ENCODE peak calls at places on chromosome 20, in five cellular contexts. S is HCT116, N is tibial nerve, Y is uterus, W is A549. C is an unnamed sample.

GRCh38 chr20:62702886-62703852 is 5.5 kb upstream of the NTSR1 start:
- DNase-seq in N (no peak), Y (no peak), S (peak; percentile 76), W (peak; percentile 77), C (peak; percentile 43)

GRCh38 chr20:2101057-2101934 is at the start of gene STK35:
- DNase-seq in W (peak; percentile 86), N (no peak), S (peak; percentile 37), Y (peak; percentile 78), C (peak; percentile 95)

GRCh38 chr20:38242848-38243449 is 17.6 kb downstream of the KIAA1755 start:
- DNase-seq in N (no peak), Y (no peak), S (peak; percentile 48), W (peak; percentile 71), C (no peak)

GRCh38 chr20:846894-847278 is 13.4 kb downstream of the FAM110A start:
- DNase-seq in Y (no peak), S (no peak), N (no peak), W (no peak), C (no peak)

GRCh38 chr20:42110301-42110700 is 492.1 kb upstream of the CHD6 start:
- DNase-seq in Y (no peak), S (no peak), W (no peak), N (no peak), C (no peak)

GRCh38 chr20:41165001-41165882 is 27.9 kb downstream of the PLCG1 start:
- DNase-seq in S (no peak), W (no peak), N (no peak), Y (no peak), C (no peak)

GRCh38 chr20:9807176-9807575 is 31.7 kb downstream of the PAK5 start:
- DNase-seq in Y (no peak), W (no peak), S (no peak), N (no peak), C (no peak)

GRCh38 chr20:50790651-50791277 is 4.1 kb upstream of the BCAS4 start:
- DNase-seq in W (peak; percentile 96), N (peak; percentile 80), S (peak; percentile 82), Y (peak; percentile 93), C (peak; percentile 97)

GRCh38 chr20:40961686-40962640 is 66.7 kb upstream of the TOP1 start:
- DNase-seq in W (no peak), S (no peak), Y (no peak), N (no peak), C (peak; percentile 81)

GRCh38 chr20:1700990-1701389 is 43.4 kb upstream of the SIRPG start:
- DNase-seq in S (no peak), N (no peak), W (no peak), Y (no peak), C (no peak)

GRCh38 chr20:5126512-5127203 is at the start of gene CDS2:
- DNase-seq in N (peak; percentile 99), S (peak; percentile 97), W (peak; percentile 100), Y (peak; percentile 100), C (peak; percentile 100)
- TF ChIP-seq CTCF in N (peak; percentile 70), S (peak; percentile 49), W (peak; percentile 75), Y (peak; percentile 63), C (peak; percentile 36)

DNA sequence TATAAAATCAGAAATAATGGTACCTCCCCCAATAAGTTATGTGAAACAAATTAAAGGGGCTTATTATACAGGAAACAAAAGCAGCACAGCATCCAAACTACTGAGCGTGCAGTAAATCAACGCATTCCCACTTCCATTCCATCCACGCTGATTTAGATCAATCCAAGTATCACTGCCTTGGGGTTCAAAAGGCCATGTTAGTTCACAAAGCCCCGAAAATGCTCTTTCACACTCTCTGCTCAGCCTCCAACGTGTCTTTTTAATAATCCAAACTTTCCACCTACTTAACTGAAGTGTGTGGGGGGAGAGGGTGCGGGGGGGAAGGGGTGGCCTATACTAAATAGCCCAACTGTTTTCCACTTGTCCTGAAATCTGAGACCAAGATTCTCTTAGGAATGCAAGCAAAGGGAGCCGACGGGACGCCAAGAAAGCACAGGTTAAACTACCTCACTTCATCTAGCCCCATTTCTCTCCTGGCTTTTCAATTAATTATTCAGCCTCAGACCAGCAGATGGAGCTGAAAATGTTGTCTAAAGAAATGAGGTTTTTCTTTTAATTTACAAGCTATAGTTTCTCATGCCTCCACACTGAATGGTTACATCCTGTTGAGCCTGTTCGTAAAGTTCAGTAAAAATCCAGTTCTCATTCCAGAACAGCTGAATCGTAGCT is 1.1 kb upstream of the NXT1 start:
- DNase-seq in W (no peak), S (no peak), Y (no peak), N (no peak), C (peak; percentile 40)
- TF ChIP-seq POLR2A in W (no peak), S (no peak), Y (no peak), N (no peak), C (no peak)

GRCh38 chr20:34109442-34109841 is 2.6 kb downstream of the EIF2S2 start:
- DNase-seq in Y (no peak), N (no peak), S (no peak), W (no peak), C (no peak)
- H3K4me3 ChIP-seq in Y (no peak overlapping the region), N (no peak overlapping the region), S (no peak overlapping the region), W (peak overlapping the region; percentile 80), C (no peak overlapping the region)

GRCh38 chr20:15900443-15900842 is 672.8 kb downstream of the KIF16B start:
- DNase-seq in S (no peak), Y (no peak), W (no peak), N (no peak), C (no peak)

GRCh38 chr20:15899972-15900371 is 673.3 kb downstream of the KIF16B start:
- DNase-seq in N (no peak), Y (no peak), S (no peak), W (no peak), C (no peak)

GRCh38 chr20:15905661-15906060 is 667.6 kb downstream of the KIF16B start:
- DNase-seq in Y (no peak), N (no peak), W (no peak), S (no peak), C (no peak)

DNA sequence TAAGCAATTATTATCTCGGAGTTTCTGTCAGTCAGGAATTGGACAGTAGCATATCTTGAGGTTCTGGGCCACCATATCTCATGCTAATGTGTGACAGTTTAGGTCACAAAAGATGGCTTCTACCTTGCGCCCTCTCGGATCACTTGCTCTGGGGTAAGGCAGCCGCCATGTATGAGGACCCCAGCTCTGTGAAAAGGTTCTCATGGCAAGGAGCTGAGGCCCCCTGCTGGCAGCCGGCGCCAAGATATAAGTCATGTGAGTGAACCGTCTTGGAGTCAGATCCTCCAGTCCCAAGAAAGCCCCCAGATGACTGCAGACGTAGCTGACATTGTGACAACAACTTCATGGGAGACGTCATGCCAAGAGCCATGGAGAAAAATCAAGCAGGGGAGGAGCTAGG is 670.8 kb downstream of the KIF16B start:
- DNase-seq in W (peak; percentile 44), N (no peak), S (no peak), Y (no peak), C (no peak)
- TF ChIP-seq CTCF in W (no peak), N (no peak), S (peak; percentile 14), Y (no peak), C (no peak)

GRCh38 chr20:47332381-47333206 is 23.9 kb downstream of the ZMYND8 start:
- DNase-seq in W (no peak), S (no peak), Y (no peak), N (no peak), C (no peak)

GRCh38 chr20:47334022-47334551 is 22.4 kb downstream of the ZMYND8 start:
- DNase-seq in W (peak; percentile 91), S (no peak), N (no peak), Y (no peak), C (no peak)

GRCh38 chr20:47328841-47329448 is 27.6 kb downstream of the ZMYND8 start:
- DNase-seq in Y (peak; percentile 57), N (no peak), W (no peak), S (no peak), C (no peak)

GRCh38 chr20:47330071-47330470 is 26.4 kb downstream of the ZMYND8 start:
- DNase-seq in Y (no peak), N (no peak), S (no peak), W (peak; percentile 41), C (no peak)

DNA sequence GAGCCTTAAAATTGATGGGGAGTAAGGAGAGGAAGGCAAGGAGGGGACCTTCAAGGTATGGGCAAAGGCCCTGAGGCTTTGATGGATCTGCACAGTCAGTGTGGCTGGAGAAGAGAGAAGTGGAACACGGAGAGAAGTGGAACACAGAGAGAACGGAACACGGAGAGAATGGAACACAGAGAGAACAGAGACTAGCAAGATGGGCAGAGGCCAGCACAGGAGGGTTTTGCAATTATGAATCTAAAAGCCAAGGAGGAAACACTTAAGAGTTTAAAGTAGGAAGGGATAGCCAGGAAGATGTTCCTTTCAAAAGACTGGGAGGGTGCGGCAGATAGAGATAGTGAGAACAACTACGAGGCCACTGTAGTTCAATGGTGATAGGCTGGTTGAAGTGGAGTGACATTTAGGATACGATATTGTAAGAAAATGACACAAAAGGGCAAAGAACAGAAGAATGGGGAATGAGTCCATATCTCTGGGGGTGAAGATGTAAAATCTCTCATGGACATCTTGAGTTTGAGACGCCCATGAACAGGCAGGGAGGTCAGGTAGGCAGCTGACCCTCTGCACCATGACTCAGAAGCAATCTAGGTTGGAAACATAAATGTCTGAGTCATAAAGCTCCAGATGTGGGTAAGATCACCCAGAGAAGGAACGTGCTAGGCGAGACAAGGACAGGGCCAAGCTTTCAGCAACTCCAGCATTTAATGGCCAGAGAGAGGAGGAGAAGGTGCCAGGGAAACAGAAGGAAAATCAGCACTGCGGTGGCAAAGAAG is 25.4 kb downstream of the ZMYND8 start:
- DNase-seq in N (no peak), S (peak; percentile 76), Y (no peak), W (peak; percentile 87), C (no peak)
- TF ChIP-seq POLR2A in N (no peak), S (no peak), Y (no peak), W (no peak), C (no peak)

DNA sequence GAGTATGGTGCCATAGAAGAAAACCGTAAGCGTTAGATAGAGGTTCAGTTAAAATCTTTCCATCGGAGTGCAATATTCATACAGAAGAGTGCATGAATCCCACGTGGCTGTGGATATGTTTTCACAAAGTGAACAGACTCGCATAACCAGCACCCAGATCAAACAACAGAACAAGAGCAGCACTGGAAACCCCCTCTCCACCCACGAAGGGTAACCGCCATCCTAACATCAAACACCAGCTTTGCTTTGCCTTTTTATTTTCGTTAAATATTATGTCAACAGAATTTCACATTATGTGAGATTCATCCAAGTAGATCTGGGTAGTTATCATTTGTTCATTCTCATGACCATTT is 4.7 kb downstream of the GTSF1L start:
- DNase-seq in N (no peak), S (no peak), W (no peak), Y (no peak), C (no peak)
- H3K4me3 ChIP-seq in N (no peak overlapping the region), S (no peak overlapping the region), W (no peak overlapping the region), Y (no peak overlapping the region), C (no peak overlapping the region)

DNA sequence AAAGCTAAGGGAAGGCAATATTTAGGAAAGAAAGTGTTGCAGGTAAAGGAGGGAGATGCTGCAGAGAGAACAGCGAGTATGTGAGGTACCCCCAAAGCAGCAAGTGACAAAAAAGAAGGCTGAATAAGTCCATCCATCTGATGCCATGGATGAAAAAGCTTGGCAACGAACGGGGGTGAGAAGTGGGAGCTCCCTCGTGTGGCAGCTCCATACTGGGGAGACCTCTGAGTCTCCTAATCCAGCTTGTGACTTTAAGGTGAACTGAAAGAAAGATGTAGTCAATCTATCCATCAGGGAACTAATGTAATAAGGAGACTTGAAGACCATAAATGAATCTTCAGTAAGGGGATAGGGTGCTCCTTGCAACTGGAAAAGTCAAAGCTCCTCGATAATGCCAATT is 156.6 kb downstream of the OTOR start:
- DNase-seq in S (no peak), W (peak; percentile 18), Y (no peak), N (no peak), C (no peak)
- TF ChIP-seq CTCF in S (peak; percentile 40), W (no peak), Y (no peak), N (no peak), C (no peak)

GRCh38 chr20:63737940-63738686 is 1.5 kb upstream of the SLC2A4RG start:
- DNase-seq in Y (no peak), W (no peak), N (no peak), S (no peak), C (peak; percentile 85)
- TF ChIP-seq POLR2A in Y (no peak), W (no peak), N (no peak), S (no peak), C (no peak)

C was measured in lower leg skin.